ENCODE peak calls at places on chromosome 5, in eight cellular contexts. W is transverse colon, H is endothelial cell, O is AG10803, N is natural killer cell, Q is psoas muscle, Y is fibroblast of the aortic adventitia, R is GM13977. S is an unnamed sample.

GRCh38 chr5:177557041-177557647 is 2.8 kb upstream of the FAM193B start:
- DNase-seq in W (peak; percentile 15), H (no peak), O (no peak), N (no peak), Q (no peak), Y (no peak), R (no peak), S (no peak)

GRCh38 chr5:8061140-8061469 is 192.2 kb downstream of the MTRR start:
- DNase-seq in W (no peak), H (no peak), O (no peak), N (no peak), Q (no peak), Y (no peak), R (no peak), S (no peak)

GRCh38 chr5:78597068-78597857 is 51.3 kb downstream of the LHFPL2 start:
- DNase-seq in W (no peak), H (no peak), O (peak; percentile 65), N (no peak), Q (no peak), Y (peak; percentile 88), R (no peak), S (no peak)

GRCh38 chr5:29949301-29949872 is 1244.1 kb upstream of the CDH6 start:
- DNase-seq in W (no peak), H (no peak), O (no peak), N (no peak), Q (no peak), Y (no peak), R (no peak), S (no peak)

GRCh38 chr5:81232449-81233079 is 558 bp upstream of the CKMT2 start:
- DNase-seq in W (peak; percentile 10), H (no peak), O (peak; percentile 59), N (no peak), Q (peak; percentile 94), Y (peak; percentile 65), R (no peak), S (no peak)

GRCh38 chr5:1488882-1489680 is 34.7 kb downstream of the LPCAT1 start:
- DNase-seq in W (no peak), H (no peak), O (peak; percentile 67), N (no peak), Q (no peak), Y (peak; percentile 92), R (peak; percentile 86), S (no peak)

GRCh38 chr5:68264024-68264956 is 48.7 kb downstream of the PIK3R1 start:
- DNase-seq in W (no peak), H (no peak), O (peak; percentile 70), N (no peak), Q (no peak), Y (peak; percentile 92), R (no peak), S (no peak)

GRCh38 chr5:35458824-35459207 is 158.8 kb upstream of the SPEF2 start:
- DNase-seq in W (peak; percentile 23), H (no peak), O (no peak), N (no peak), Q (no peak), Y (no peak), R (no peak), S (no peak)

GRCh38 chr5:35960328-35960727 is 21.9 kb upstream of the CAPSL start:
- DNase-seq in W (no peak), H (no peak), O (no peak), N (no peak), Q (no peak), Y (no peak), R (no peak), S (no peak)

GRCh38 chr5:10863763-10864383 is 102.8 kb upstream of the DAP start:
- DNase-seq in W (peak; percentile 49), H (peak; percentile 83), O (peak; percentile 33), N (peak; percentile 45), Q (no peak), Y (peak; percentile 36), R (peak; percentile 79), S (peak; percentile 59)

GRCh38 chr5:386432-387341 is 56.3 kb upstream of the EXOC3 start:
- DNase-seq in W (no peak), H (no peak), O (no peak), N (no peak), Q (no peak), Y (peak; percentile 45), R (no peak), S (no peak)

GRCh38 chr5:144947019-144947418 is 776.3 kb downstream of the KCTD16 start:
- DNase-seq in W (no peak), H (no peak), O (no peak), N (no peak), Q (no peak), Y (no peak), R (no peak), S (no peak)

GRCh38 chr5:73818357-73818756 is 192.4 kb downstream of the ARHGEF28 start:
- DNase-seq in W (no peak), H (no peak), O (peak; percentile 89), N (no peak), Q (no peak), Y (peak; percentile 90), R (no peak), S (no peak)

GRCh38 chr5:73821003-73821402 is 195.0 kb downstream of the ARHGEF28 start:
- DNase-seq in W (no peak), H (no peak), O (no peak), N (no peak), Q (no peak), Y (peak; percentile 56), R (no peak), S (no peak)

GRCh38 chr5:73822989-73823339 is 197.0 kb downstream of the ARHGEF28 start:
- DNase-seq in W (no peak), H (no peak), O (no peak), N (no peak), Q (no peak), Y (no peak), R (no peak), S (no peak)

GRCh38 chr5:73822276-73822988 is 196.4 kb downstream of the ARHGEF28 start:
- DNase-seq in W (no peak), H (no peak), O (peak; percentile 61), N (no peak), Q (no peak), Y (peak; percentile 71), R (no peak), S (no peak)

DNA sequence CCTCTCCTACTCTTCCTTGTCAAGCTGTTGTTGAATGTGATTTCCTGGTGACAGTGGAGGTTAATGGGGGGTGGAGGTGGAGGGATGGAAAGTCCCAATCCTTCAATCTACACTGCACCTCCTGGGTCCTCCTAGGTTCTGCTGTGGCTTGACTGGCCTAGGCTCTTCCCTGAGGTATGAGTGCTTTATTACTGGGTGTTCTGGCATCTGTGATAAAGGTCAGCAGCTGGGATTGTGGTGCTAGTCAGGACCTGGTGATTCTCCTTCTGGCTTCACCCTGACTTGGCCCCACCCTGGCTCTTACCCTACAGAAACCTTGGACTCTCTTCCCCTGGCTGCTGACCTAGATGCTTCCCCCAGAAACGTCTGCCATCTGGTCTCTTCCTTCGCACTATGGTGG is 194.3 kb downstream of the ARHGEF28 start:
- DNase-seq in W (peak; percentile 46), H (no peak), O (no peak), N (no peak), Q (no peak), Y (no peak), R (no peak), S (no peak)
- TF ChIP-seq CTCF in W (no peak), H (no peak), O (no peak), N (no peak), Q (no peak), Y (no peak), R (no peak), S (no peak)

GRCh38 chr5:40914835-40915234 is 5.5 kb downstream of the C7 start:
- DNase-seq in W (no peak), H (no peak), O (peak; percentile 4), N (no peak), Q (no peak), Y (peak; percentile 88), R (no peak), S (no peak)

GRCh38 chr5:40911278-40911677 is 2.0 kb downstream of the C7 start:
- DNase-seq in W (no peak), H (no peak), O (no peak), N (no peak), Q (no peak), Y (no peak), R (no peak), S (no peak)

GRCh38 chr5:40915341-40915926 is 6.1 kb downstream of the C7 start:
- DNase-seq in W (no peak), H (no peak), O (no peak), N (no peak), Q (no peak), Y (peak; percentile 56), R (no peak), S (no peak)

DNA sequence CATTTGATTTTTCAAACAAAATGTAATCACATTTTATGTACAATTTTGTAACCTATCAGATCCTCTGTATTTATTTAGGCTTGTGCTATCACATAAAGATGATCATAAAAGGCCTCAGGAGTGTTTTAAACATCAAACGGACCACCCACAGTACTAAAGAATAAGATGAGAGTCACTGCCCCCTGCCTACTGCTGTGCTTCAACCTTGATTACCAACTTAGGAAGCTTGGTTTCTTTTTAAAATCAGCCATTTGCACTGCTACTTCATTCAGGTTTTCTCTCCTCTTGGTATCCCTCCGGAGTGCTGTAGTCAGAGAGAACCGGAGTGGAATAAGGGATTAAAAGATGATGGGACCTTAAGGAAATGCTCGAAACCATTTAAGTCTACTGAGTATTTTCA is 6.9 kb downstream of the C7 start:
- DNase-seq in W (no peak), H (no peak), O (no peak), N (no peak), Q (no peak), Y (no peak), R (no peak), S (no peak)
- TF ChIP-seq CTCF in W (no peak), H (no peak), O (no peak), N (no peak), Q (no peak), Y (no peak), R (no peak), S (no peak)

GRCh38 chr5:151598556-151598955 is 7.4 kb upstream of the FAT2 start:
- DNase-seq in W (no peak), H (no peak), O (no peak), N (no peak), Q (no peak), Y (no peak), R (no peak), S (no peak)

GRCh38 chr5:151595411-151595826 is 4.3 kb upstream of the FAT2 start:
- DNase-seq in W (no peak), H (no peak), O (no peak), N (no peak), Q (no peak), Y (no peak), R (no peak), S (no peak)

GRCh38 chr5:151598984-151599383 is 7.9 kb upstream of the FAT2 start:
- DNase-seq in W (no peak), H (no peak), O (peak; percentile 17), N (no peak), Q (no peak), Y (no peak), R (no peak), S (no peak)

GRCh38 chr5:151596839-151597539 is 5.9 kb upstream of the FAT2 start:
- DNase-seq in W (no peak), H (peak; percentile 18), O (peak; percentile 22), N (no peak), Q (no peak), Y (no peak), R (no peak), S (no peak)

GRCh38 chr5:151597749-151598148 is 6.6 kb upstream of the FAT2 start:
- DNase-seq in W (no peak), H (no peak), O (no peak), N (no peak), Q (no peak), Y (no peak), R (no peak), S (no peak)
- TF ChIP-seq CTCF in W (no peak), H (no peak), O (no peak), N (no peak), Q (no peak), Y (no peak), R (no peak), S (no peak)

GRCh38 chr5:135147294-135148090 is 113.5 kb upstream of the PITX1 start:
- DNase-seq in W (no peak), H (no peak), O (no peak), N (no peak), Q (no peak), Y (no peak), R (no peak), S (no peak)
- TF ChIP-seq CTCF in W (no peak), H (no peak), O (no peak), N (no peak), Q (no peak), Y (no peak), R (no peak), S (no peak)